ENCODE peak calls at places on chromosomes 12 and 14, in nine cellular contexts. I is heart right ventricle, V is fibroblast of the aortic adventitia, J is left ventricle myocardium inferior, Z is Calu3, W is lower leg skin, E is GM10248, P is astrocyte, A is WTC11. C is an unnamed sample.

GRCh38 chr14:72666610-72667009 is 227.3 kb downstream of the DPF3 start:
- DNase-seq in I (no peak), V (peak), J (no peak), Z (no peak), W (no peak), E (no peak), P (peak), A (no peak), C (peak)

GRCh38 chr12:124026755-124027745 is 54.0 kb downstream of the ZNF664 start:
- DNase-seq in I (no peak), V (peak), J (no peak), Z (no peak), W (no peak), E (no peak), P (peak), A (no peak), C (peak)

GRCh38 chr14:75450381-75451276 is 22.8 kb downstream of the JDP2 start:
- DNase-seq in I (peak), V (peak), J (peak), Z (peak), W (peak), E (no peak), P (peak), A (no peak), C (peak)

GRCh38 chr12:32988982-32989381 is 92.4 kb upstream of the PKP2 start:
- DNase-seq in I (no peak), V (no peak), J (no peak), Z (no peak), W (no peak), E (no peak), P (peak), A (no peak), C (no peak)

GRCh38 chr14:57869530-57870088 is 3.7 kb upstream of the SLC35F4 start:
- DNase-seq in I (no peak), V (no peak), J (no peak), Z (peak), W (no peak), E (no peak), P (no peak), A (no peak), C (no peak)

GRCh38 chr14:69657961-69658360 is 46.6 kb downstream of the SUSD6 start:
- DNase-seq in I (no peak), V (peak), J (no peak), Z (peak), W (peak), E (no peak), P (peak), A (peak), C (peak)

GRCh38 chr14:99125113-99125512 is 146.9 kb downstream of the BCL11B start:
- DNase-seq in I (no peak), V (no peak), J (no peak), Z (no peak), W (peak), E (no peak), P (no peak), A (no peak), C (no peak)

GRCh38 chr12:114403044-114403689 is 2.8 kb downstream of the TBX5 start:
- DNase-seq in I (peak), V (no peak), J (peak), Z (no peak), W (no peak), E (no peak), P (no peak), A (peak), C (peak)

GRCh38 chr12:69068431-69068830 is 135.5 kb upstream of the CPM start:
- DNase-seq in I (no peak), V (peak), J (no peak), Z (peak), W (no peak), E (no peak), P (peak), A (no peak), C (peak)

GRCh38 chr12:12561305-12562015 is 1.2 kb downstream of the DUSP16 start:
- DNase-seq in I (peak), V (peak), J (peak), Z (peak), W (peak), E (no peak), P (peak), A (peak), C (peak)

GRCh38 chr12:95100264-95101190 is 27.1 kb upstream of the NR2C1 start:
- DNase-seq in I (no peak), V (no peak), J (no peak), Z (no peak), W (no peak), E (no peak), P (no peak), A (no peak), C (no peak)

GRCh38 chr12:40010899-40011774 is 94.7 kb downstream of the SLC2A13 start:
- DNase-seq in I (no peak), V (peak), J (no peak), Z (peak), W (no peak), E (peak), P (peak), A (peak), C (peak)

GRCh38 chr12:50859621-50860020 is 16.9 kb downstream of the TMPRSS12 start:
- DNase-seq in I (no peak), V (no peak), J (no peak), Z (no peak), W (no peak), E (no peak), P (no peak), A (no peak), C (no peak)

GRCh38 chr12:89863332-89863938 is 154.8 kb upstream of the ATP2B1 start:
- DNase-seq in I (no peak), V (no peak), J (no peak), Z (no peak), W (no peak), E (peak), P (no peak), A (no peak), C (no peak)

GRCh38 chr12:49920241-49920914 is 16.7 kb upstream of the FAIM2 start:
- DNase-seq in I (no peak), V (peak), J (no peak), Z (peak), W (no peak), E (no peak), P (peak), A (no peak), C (peak)

GRCh38 chr12:62191747-62192485 is 68.3 kb upstream of the USP15 start:
- DNase-seq in I (no peak), V (peak), J (no peak), Z (peak), W (no peak), E (peak), P (peak), A (peak), C (peak)

GRCh38 chr14:103188691-103189480 is 65.6 kb downstream of the TNFAIP2 start:
- DNase-seq in I (peak), V (peak), J (peak), Z (peak), W (peak), E (no peak), P (no peak), A (peak), C (no peak)

GRCh38 chr12:63882844-63883243 is 38.3 kb downstream of the SRGAP1 start:
- DNase-seq in I (no peak), V (no peak), J (peak), Z (no peak), W (no peak), E (no peak), P (no peak), A (peak), C (peak)

GRCh38 chr12:61870658-61871559 is 389.3 kb upstream of the USP15 start:
- DNase-seq in I (no peak), V (no peak), J (no peak), Z (no peak), W (no peak), E (no peak), P (no peak), A (no peak), C (peak)

GRCh38 chr12:49903700-49904423 is at the start of gene FAIM2:
- DNase-seq in I (peak), V (peak), J (peak), Z (no peak), W (no peak), E (no peak), P (peak), A (peak), C (peak)

GRCh38 chr14:69354383-69355154 is 43.5 kb downstream of the ERH start:
- DNase-seq in I (no peak), V (no peak), J (no peak), Z (peak), W (peak), E (peak), P (no peak), A (no peak), C (no peak)

GRCh38 chr12:29882771-29883315 is 99.1 kb upstream of the TMTC1 start:
- DNase-seq in I (no peak), V (no peak), J (no peak), Z (no peak), W (no peak), E (no peak), P (no peak), A (no peak), C (no peak)

GRCh38 chr12:52197371-52198231 is 5.8 kb upstream of the KRT80 start:
- DNase-seq in I (no peak), V (no peak), J (peak), Z (no peak), W (no peak), E (no peak), P (no peak), A (no peak), C (no peak)

GRCh38 chr14:74867673-74868072 is 8.3 kb downstream of the PROX2 start:
- DNase-seq in I (no peak), V (peak), J (no peak), Z (no peak), W (peak), E (no peak), P (peak), A (no peak), C (no peak)

GRCh38 chr12:130711751-130712150 is 4.3 kb downstream of the RIMBP2 start:
- DNase-seq in I (no peak), V (no peak), J (no peak), Z (no peak), W (no peak), E (no peak), P (no peak), A (no peak), C (no peak)

GRCh38 chr12:125137776-125138344 is 72.6 kb downstream of the AACS start:
- DNase-seq in I (no peak), V (no peak), J (no peak), Z (no peak), W (no peak), E (no peak), P (no peak), A (no peak), C (no peak)

DNA sequence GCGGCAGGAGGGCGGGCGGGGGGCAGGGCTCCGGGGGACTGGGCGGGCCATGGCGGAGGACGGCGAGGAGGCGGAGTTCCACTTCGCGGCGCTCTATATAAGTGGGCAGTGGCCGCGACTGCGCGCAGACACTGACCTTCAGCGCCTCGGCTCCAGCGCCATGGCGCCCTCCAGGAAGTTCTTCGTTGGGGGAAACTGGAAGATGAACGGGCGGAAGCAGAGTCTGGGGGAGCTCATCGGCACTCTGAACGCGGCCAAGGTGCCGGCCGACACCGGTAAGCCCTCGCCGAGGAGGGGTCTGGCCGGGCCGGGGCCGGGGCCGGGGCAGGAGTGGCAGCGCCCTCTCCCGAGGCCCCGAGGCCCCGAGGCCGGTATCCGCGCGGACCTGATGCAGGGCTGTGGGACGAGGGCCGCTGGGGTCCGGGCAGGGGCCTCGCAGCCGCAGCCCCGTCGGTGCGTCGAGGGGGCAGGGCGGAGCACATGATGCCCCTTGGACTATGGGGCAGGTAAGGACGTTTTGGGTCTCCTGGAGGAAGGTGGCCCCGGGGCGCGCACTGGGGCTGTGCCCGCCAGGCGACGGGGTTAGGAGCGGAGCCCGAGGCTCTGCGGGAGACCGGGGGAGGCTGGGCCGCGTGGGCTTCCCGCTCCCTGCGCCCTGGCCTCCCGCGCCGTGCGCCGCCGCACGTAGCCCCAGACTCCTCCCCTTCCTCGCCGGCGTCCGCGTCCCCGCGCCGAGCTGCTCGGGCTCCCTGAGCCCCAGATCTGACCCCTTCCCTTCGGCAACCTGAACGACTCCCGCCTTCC is at the start of gene TPI1:
- DNase-seq in I (peak), V (peak), J (peak), Z (peak), W (peak), E (peak), P (peak), A (peak), C (peak)
- TF ChIP-seq CTCF in I (no peak), V (no peak), J (no peak), Z (no peak), W (no peak), E (no peak), P (no peak), A (no peak), C (no peak)

DNA sequence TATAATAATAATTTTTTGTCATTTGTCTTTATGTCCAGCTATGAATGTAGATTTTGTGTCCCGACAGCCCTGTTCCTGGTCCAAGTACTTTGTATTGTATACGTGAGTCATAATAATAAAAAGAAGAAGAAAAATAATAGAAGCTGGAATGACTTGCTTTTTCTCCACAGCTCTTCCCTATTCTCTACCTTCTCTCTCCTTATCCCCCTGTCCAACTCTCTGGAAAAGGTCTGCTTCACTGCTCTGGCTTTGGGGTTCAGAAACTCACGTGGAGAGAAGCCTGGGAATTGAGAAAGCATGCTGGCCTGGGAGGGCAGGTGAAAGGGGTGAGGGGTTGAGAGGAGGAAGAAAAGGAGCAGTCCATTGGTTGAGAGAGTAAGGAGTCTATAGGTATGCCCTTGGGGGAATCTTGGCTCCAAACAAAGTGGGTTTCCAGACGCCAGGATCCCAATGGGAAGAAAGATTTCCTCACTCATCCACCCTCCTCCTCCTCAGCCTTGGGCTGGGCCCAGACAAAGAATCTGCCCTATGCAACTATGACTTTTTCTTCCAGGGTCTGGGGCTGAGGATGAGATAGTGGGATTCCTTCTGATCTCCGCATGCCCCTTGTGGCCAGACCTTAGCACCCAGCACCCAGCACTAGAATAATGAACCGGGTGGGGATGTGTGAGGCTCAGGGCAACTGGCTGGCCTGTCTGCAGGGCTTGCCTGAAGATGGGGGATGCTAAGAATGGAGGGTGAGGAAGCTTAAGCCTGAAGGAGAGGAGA is 4.0 kb downstream of the HOXC8 start:
- DNase-seq in I (no peak), V (no peak), J (no peak), Z (no peak), W (no peak), E (no peak), P (no peak), A (no peak), C (peak)
- TF ChIP-seq CTCF in I (no peak), V (no peak), J (no peak), Z (no peak), W (no peak), E (no peak), P (no peak), A (no peak), C (peak)

GRCh38 chr14:54715811-54716210 is 148.9 kb downstream of the SAMD4A start:
- DNase-seq in I (no peak), V (peak), J (no peak), Z (no peak), W (no peak), E (no peak), P (peak), A (no peak), C (peak)

GRCh38 chr14:54713364-54713763 is 146.4 kb downstream of the SAMD4A start:
- DNase-seq in I (no peak), V (peak), J (no peak), Z (no peak), W (no peak), E (no peak), P (peak), A (no peak), C (peak)

GRCh38 chr14:54719406-54719805 is 152.5 kb downstream of the SAMD4A start:
- DNase-seq in I (no peak), V (no peak), J (no peak), Z (no peak), W (no peak), E (no peak), P (no peak), A (no peak), C (no peak)

GRCh38 chr14:54715244-54715643 is 148.3 kb downstream of the SAMD4A start:
- DNase-seq in I (no peak), V (peak), J (no peak), Z (no peak), W (no peak), E (no peak), P (no peak), A (no peak), C (peak)

GRCh38 chr14:54718046-54718445 is 151.1 kb downstream of the SAMD4A start:
- DNase-seq in I (no peak), V (no peak), J (no peak), Z (no peak), W (no peak), E (no peak), P (no peak), A (no peak), C (no peak)
- TF ChIP-seq CTCF in I (no peak), V (no peak), J (no peak), Z (no peak), W (no peak), E (no peak), P (no peak), A (no peak), C (no peak)

GRCh38 chr12:65986047-65986446 is 144.5 kb downstream of the LLPH start:
- DNase-seq in I (no peak), V (no peak), J (no peak), Z (no peak), W (no peak), E (no peak), P (no peak), A (no peak), C (no peak)
- TF ChIP-seq CTCF in I (no peak), V (peak), J (no peak), Z (no peak), W (no peak), E (no peak), P (no peak), A (no peak), C (no peak)

GRCh38 chr14:22982477-22983245 is at the start of gene AJUBA:
- DNase-seq in I (peak), V (peak), J (peak), Z (peak), W (peak), E (peak), P (peak), A (peak), C (peak)
- TF ChIP-seq CTCF in I (no peak), V (no peak), J (no peak), Z (no peak), W (no peak), E (no peak), P (no peak), A (no peak), C (no peak)

GRCh38 chr14:53537421-53538315 is 384.5 kb upstream of the DDHD1 start:
- DNase-seq in I (no peak), V (peak), J (no peak), Z (no peak), W (no peak), E (no peak), P (no peak), A (no peak), C (peak)
- TF ChIP-seq CTCF in I (no peak), V (no peak), J (no peak), Z (no peak), W (no peak), E (no peak), P (no peak), A (no peak), C (no peak)

DNA sequence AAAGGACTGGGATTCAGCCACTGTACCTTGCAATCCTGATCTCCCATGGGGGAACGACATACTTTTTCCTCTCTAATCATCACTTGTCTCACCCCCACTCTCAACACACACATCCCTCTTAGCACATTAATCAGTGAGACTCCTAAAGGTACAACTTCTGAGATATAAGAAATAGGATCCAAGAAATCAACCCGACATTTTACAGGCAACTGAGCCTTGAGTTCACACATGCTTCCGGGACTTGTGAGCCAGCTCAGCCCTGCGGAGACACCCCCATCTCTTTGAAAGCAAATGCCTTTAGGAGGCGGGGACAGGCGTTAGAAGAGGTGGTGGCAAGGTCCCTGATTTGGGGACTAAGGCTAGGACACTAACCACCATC is 1.3 kb downstream of the MAP3K9 start:
- DNase-seq in I (no peak), V (no peak), J (no peak), Z (peak), W (no peak), E (peak), P (no peak), A (peak), C (no peak)
- TF ChIP-seq CTCF in I (no peak), V (no peak), J (no peak), Z (no peak), W (no peak), E (no peak), P (no peak), A (no peak), C (no peak)

GRCh38 chr12:97513921-97514320 is 51.3 kb downstream of the RMST start:
- DNase-seq in I (no peak), V (no peak), J (no peak), Z (no peak), W (no peak), E (no peak), P (no peak), A (no peak), C (no peak)

DNA sequence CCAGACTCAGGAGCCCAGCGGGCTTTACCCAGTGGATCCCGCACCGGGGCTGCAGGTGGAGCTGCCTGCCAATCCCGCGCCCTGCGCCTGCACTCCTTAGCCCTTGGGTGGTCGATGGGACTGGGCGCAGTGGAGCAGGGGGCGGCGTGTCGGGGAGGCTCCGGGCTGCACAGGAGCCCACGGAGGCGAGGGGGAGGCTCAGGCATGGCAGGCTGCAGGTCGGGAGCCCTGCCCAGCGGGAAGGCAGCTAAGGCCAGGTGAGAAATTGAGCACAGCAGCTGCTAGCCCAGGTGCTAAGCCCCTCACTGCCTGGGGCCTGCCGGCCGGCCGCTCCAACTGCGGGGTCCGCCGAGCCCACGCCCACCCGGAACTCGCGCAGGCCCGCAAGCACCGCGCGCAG is 50.1 kb downstream of the RMST start:
- DNase-seq in I (no peak), V (no peak), J (no peak), Z (no peak), W (no peak), E (no peak), P (no peak), A (no peak), C (no peak)
- TF ChIP-seq CTCF in I (no peak), V (no peak), J (no peak), Z (no peak), W (no peak), E (no peak), P (no peak), A (no peak), C (no peak)

C was measured in fibroblast of mammary gland.